ENCODE peak calls at places on chromosomes 6 and 20, in four cellular contexts. J is MM.1S, Q is heart left ventricle, E is HepG2. O is an unnamed sample.

GRCh38 chr6:106746660-106747059 is 117.3 kb downstream of the QRSL1 start:
- DNase-seq in J (no peak), Q (no peak), E (peak; percentile 40), O (peak; percentile 85)

GRCh38 chr20:2132461-2132901 is 30.9 kb downstream of the STK35 start:
- DNase-seq in J (no peak), Q (no peak), E (no peak), O (peak; percentile 63)

GRCh38 chr6:56297022-56297995 is 49.9 kb upstream of the COL21A1 start:
- DNase-seq in J (no peak), Q (no peak), E (no peak), O (no peak)

GRCh38 chr6:45816674-45817297 is 198.9 kb downstream of the CLIC5 start:
- DNase-seq in J (no peak), Q (no peak), E (no peak), O (no peak)

GRCh38 chr20:6071162-6071695 is 17.4 kb upstream of the LRRN4 start:
- DNase-seq in J (no peak), Q (no peak), E (no peak), O (no peak)

GRCh38 chr6:15929685-15930084 is 199.2 kb upstream of the MYLIP start:
- DNase-seq in J (no peak), Q (no peak), E (no peak), O (no peak)

GRCh38 chr6:130366011-130366963 is at the start of gene TMEM200A:
- DNase-seq in J (no peak), Q (peak; percentile 18), E (no peak), O (peak; percentile 15)

GRCh38 chr20:46237221-46237620 is 71.1 kb downstream of the CDH22 start:
- DNase-seq in J (no peak), Q (no peak), E (no peak), O (no peak)

GRCh38 chr20:38320221-38320620 is 16.3 kb downstream of the BPI start:
- DNase-seq in J (no peak), Q (no peak), E (no peak), O (no peak)

GRCh38 chr6:104771258-104771832 is 88.4 kb downstream of the HACE1 start:
- DNase-seq in J (peak; percentile 10), Q (no peak), E (peak; percentile 10), O (peak; percentile 16)
- TF ChIP-seq CTCF in J (peak; percentile 58), Q (peak; percentile 48), E (peak; percentile 48), O (peak; percentile 59)

GRCh38 chr6:134757911-134758361 is 192.0 kb downstream of the ALDH8A1 start:
- DNase-seq in J (no peak), Q (no peak), E (no peak), O (peak; percentile 30)
- H3K27ac ChIP-seq in J (no peak overlapping the region), Q (no peak overlapping the region), E (no peak overlapping the region), O (no peak overlapping the region)

GRCh38 chr20:43102394-43102793 is 87.3 kb downstream of the PTPRT start:
- DNase-seq in J (no peak), Q (no peak), E (no peak), O (no peak)
- TF ChIP-seq CTCF in J (peak; percentile 9), Q (no peak), E (no peak), O (no peak)

DNA sequence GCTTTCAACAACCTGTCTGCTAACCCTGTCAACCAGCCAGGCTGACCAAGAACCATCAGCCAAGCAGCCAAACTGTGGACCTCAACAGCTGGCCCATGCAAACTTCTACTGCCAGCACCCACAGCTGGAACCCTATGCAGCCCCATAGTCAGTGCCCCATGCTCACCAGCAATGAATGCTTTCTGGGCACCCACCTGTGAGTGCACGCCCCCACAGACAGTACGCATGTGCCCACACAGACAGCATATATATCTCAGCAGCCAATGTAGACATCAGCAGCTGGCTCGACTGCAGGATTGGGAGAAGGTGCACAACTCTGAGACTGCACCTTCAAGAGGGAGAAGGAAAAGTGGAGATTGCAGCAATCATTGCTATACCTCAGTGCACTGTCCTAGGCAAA is 1534.6 kb downstream of the GRIK2 start:
- DNase-seq in J (no peak), Q (no peak), E (no peak), O (no peak)
- H3K27ac ChIP-seq in J (no peak overlapping the region), Q (no peak overlapping the region), E (no peak overlapping the region), O (no peak overlapping the region)

GRCh38 chr6:68400396-68400795 is 234.7 kb upstream of the ADGRB3 start:
- DNase-seq in J (no peak), Q (no peak), E (no peak), O (no peak)
- TF ChIP-seq CTCF in J (peak; percentile 11), Q (no peak), E (no peak), O (no peak)

GRCh38 chr20:50252715-50253500 is 62.3 kb downstream of the CEBPB start:
- DNase-seq in J (no peak), Q (no peak), E (no peak), O (no peak)

GRCh38 chr20:50249447-50250388 is 59.1 kb downstream of the CEBPB start:
- DNase-seq in J (no peak), Q (no peak), E (no peak), O (no peak)

GRCh38 chr20:50251383-50251748 is 60.7 kb downstream of the CEBPB start:
- DNase-seq in J (no peak), Q (no peak), E (no peak), O (no peak)

GRCh38 chr20:50250748-50251382 is 60.2 kb downstream of the CEBPB start:
- DNase-seq in J (no peak), Q (no peak), E (no peak), O (no peak)

DNA sequence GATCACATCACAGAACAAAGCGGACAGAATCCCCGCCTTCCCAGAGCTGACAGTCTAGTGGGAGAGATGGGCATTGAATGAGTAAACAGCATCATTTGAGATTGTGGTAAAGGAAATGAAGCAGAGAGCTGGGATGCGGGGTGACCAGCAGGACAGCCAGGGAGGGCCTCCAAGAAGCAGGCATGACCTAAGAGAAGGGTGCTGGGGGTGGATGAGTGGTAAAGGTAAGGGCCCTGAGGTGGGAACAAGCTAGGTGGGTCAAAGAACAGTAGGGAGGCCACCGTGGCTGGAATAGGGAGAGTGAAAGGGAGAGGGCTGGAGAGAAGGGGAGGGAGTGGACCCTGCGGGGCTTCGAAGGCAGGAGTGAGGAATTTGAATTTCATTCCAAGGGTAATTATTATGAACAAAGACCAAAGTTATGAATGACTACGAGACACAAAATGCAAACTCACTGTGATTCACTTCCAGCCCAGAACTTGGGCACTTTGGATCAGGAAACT is 61.4 kb downstream of the CEBPB start:
- DNase-seq in J (no peak), Q (no peak), E (no peak), O (no peak)
- H3K27ac ChIP-seq in J (no peak overlapping the region), Q (no peak overlapping the region), E (no peak overlapping the region), O (no peak overlapping the region)

GRCh38 chr6:43503443-43503842 is 6.7 kb downstream of the LRRC73 start:
- DNase-seq in J (no peak), Q (no peak), E (no peak), O (no peak)
- TF ChIP-seq CTCF in J (no peak), Q (no peak), E (no peak), O (no peak)